ENCODE peak calls at places on chromosome 1, in eight cellular contexts. D is spleen, L is prostate gland, A is GM23338, P is HepG2, F is H1, M is suprapubic skin, W is sigmoid colon. C is an unnamed sample.
A peak's percentile ranks its signal among the peaks of the same experiment; 100 is the strongest.

GRCh38 chr1:198519639-198520501 is 20.6 kb downstream of the ATP6V1G3 start:
- DNase-seq in D (no peak), L (no peak), A (no peak), P (no peak), F (no peak), M (no peak), W (no peak), C (no peak)

GRCh38 chr1:67748630-67749029 is 63.6 kb downstream of the GADD45A start:
- DNase-seq in D (no peak), L (no peak), A (no peak), P (peak; percentile 74), F (no peak), M (no peak), W (no peak), C (no peak)

GRCh38 chr1:186374313-186375151 is 521 bp downstream of the TPR start:
- DNase-seq in D (no peak), L (peak; percentile 44), A (peak; percentile 57), P (peak; percentile 54), F (no peak), M (no peak), W (no peak), C (peak; percentile 57)

GRCh38 chr1:31535561-31535960 is 40.8 kb upstream of the TINAGL1 start:
- DNase-seq in D (no peak), L (no peak), A (no peak), P (no peak), F (no peak), M (no peak), W (no peak), C (no peak)

GRCh38 chr1:180114546-180114945 is 40.1 kb upstream of the QSOX1 start:
- DNase-seq in D (no peak), L (no peak), A (no peak), P (no peak), F (no peak), M (no peak), W (no peak), C (no peak)

GRCh38 chr1:41496080-41497055 is 11.9 kb upstream of the EDN2 start:
- DNase-seq in D (peak; percentile 82), L (peak; percentile 93), A (peak; percentile 95), P (peak; percentile 26), F (peak; percentile 69), M (peak; percentile 93), W (peak; percentile 97), C (peak; percentile 96)

GRCh38 chr1:178464141-178464540 is 32.6 kb downstream of the CLEC20A start:
- DNase-seq in D (no peak), L (no peak), A (no peak), P (no peak), F (no peak), M (no peak), W (no peak), C (no peak)

GRCh38 chr1:3712573-3713535 is 39.4 kb upstream of the CCDC27 start:
- DNase-seq in D (no peak), L (no peak), A (no peak), P (no peak), F (no peak), M (no peak), W (no peak), C (peak; percentile 71)

GRCh38 chr1:25472494-25472893 is 41.8 kb downstream of the MACO1 start:
- DNase-seq in D (no peak), L (no peak), A (no peak), P (no peak), F (no peak), M (no peak), W (no peak), C (no peak)

GRCh38 chr1:117641536-117641935 is 35.7 kb downstream of the TENT5C start:
- DNase-seq in D (peak; percentile 47), L (no peak), A (no peak), P (no peak), F (no peak), M (peak; percentile 56), W (no peak), C (no peak)

GRCh38 chr1:196433000-196433399 is 175.2 kb downstream of the KCNT2 start:
- DNase-seq in D (no peak), L (no peak), A (no peak), P (no peak), F (no peak), M (no peak), W (no peak), C (no peak)

DNA sequence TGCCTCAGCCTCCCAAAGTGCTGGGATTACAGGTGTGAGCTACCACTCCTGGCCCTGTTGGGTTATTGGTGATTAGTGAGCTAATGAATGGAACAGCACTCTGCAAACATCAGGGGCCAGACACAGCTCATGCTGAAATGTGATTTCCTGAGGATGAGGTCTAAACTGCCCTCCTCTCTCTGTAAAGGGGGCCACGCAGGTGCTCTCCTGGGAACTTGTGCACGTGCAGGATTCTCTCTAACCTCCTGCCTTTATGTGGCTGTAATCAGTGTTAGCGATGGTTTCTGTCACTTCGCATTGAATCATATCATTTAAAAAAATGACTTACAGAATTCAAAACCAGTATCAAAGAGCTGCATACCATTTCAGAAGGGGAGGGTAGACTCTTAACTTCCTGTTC is 3.6 kb downstream of the GPR157 start:
- DNase-seq in D (no peak), L (no peak), A (no peak), P (no peak), F (no peak), M (no peak), W (no peak), C (no peak)
- H3K4me1 ChIP-seq in D (peaks cover 70% of the 10 kb centered on the region), L (peaks cover 4% of the 10 kb centered on the region), A (no peaks in the 10 kb centered on the region), P (peaks cover 48% of the 10 kb centered on the region), F (peaks cover 9% of the 10 kb centered on the region), M (peaks cover 72% of the 10 kb centered on the region), W (peaks cover 23% of the 10 kb centered on the region), C (peaks cover 31% of the 10 kb centered on the region)

GRCh38 chr1:153608089-153608672 is 4.8 kb downstream of the S100A16 start:
- DNase-seq in D (peak; percentile 60), L (no peak), A (peak; percentile 39), P (no peak), F (no peak), M (no peak), W (no peak), C (no peak)
- TF ChIP-seq POLR2AphosphoS5 in D (no peak), L (no peak), A (no peak), P (no peak), F (no peak), M (no peak), W (no peak), C (no peak)

DNA sequence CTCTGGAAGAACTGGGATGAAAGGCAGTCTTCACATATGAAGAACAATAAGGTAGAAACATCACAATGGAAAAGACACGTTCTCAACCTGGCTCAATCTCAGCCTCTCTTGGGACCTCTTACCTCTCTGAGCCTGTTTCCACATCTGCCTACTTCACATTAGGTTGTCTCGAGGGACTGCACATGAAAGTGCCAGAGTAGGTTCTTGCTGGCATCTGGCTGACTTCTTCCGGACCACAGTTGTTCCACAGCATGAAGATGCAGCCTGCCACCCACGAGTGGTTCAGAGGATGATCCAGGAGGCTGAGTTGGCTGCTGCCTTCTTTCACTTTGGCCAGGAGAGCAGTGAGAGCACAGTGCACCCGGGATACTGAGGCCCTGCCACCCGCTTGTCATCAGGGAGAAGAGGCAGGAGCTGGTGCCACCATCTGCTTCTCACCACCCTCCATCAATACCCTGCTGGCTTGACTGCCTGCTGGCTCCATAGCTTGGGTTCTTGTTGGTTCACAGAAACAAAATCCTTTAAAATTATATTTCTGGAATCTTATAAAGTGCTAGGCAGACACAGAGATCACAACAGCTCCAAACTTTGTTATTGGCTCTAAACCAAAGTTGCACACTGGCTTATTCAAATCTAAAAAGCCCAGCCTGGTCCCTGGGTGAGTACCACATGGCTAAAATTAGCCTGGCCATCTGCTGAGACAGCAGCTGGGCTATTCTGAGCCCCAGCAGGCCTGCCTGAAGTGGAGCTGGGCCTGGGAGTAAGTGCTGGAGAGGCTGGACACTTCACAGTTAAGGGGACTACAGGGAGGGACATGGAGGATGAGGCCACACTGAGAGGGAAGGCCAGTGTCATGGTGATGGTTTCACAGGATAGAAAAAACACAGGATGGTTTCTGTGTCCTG is 47.0 kb upstream of the LIN9 start:
- DNase-seq in D (no peak), L (no peak), A (no peak), P (no peak), F (no peak), M (no peak), W (no peak), C (no peak)
- H3K4me1 ChIP-seq in D (peaks cover 30% of the 10 kb centered on the region), L (no peaks in the 10 kb centered on the region), A (no peaks in the 10 kb centered on the region), P (no peaks in the 10 kb centered on the region), F (no peaks in the 10 kb centered on the region), M (no peaks in the 10 kb centered on the region), W (peaks cover 27% of the 10 kb centered on the region), C (no peaks in the 10 kb centered on the region)

DNA sequence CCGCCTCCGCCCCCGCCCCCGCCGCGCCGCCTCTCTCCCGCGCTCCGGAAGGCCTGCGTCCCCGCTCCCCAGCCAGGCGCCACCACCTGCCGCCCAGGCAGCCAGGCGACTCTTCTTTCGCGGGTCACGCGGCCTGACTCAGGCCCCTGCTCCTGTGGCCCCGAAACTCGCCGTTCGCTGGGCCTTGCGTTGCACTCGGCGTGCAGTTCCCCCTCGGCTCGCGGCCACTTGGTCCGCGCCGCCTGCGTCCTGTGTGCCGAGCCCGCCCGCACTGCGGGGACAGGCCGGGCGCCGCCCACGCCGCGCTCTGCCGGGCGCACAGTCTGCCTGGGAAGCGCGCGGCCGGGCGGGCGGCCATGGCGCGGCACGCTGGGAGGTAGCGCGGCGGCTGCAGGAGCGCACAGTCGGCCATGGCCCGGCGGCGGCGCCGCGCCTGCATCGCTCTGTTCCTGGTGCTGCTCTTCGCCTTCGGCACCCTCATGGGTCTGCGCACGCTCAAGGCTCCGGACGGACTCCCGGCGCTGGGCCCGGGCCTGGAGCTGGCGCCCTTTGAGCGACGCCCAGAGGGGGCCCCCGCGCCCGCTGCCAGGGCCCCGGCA is at the start of gene MANEAL:
- DNase-seq in D (peak; percentile 85), L (peak; percentile 13), A (peak; percentile 67), P (no peak), F (no peak), M (no peak), W (no peak), C (peak; percentile 93)
- TF ChIP-seq POLR2AphosphoS5 in D (peak; percentile 55), L (no peak), A (no peak), P (peak; percentile 26), F (no peak), M (no peak), W (no peak), C (no peak)

GRCh38 chr1:93778457-93778856 is 96.8 kb upstream of the BCAR3 start:
- DNase-seq in D (no peak), L (no peak), A (no peak), P (no peak), F (no peak), M (no peak), W (no peak), C (no peak)

GRCh38 chr1:93774707-93775106 is 93.1 kb upstream of the BCAR3 start:
- DNase-seq in D (no peak), L (no peak), A (no peak), P (no peak), F (no peak), M (no peak), W (no peak), C (no peak)

GRCh38 chr1:93775224-93775623 is 93.6 kb upstream of the BCAR3 start:
- DNase-seq in D (no peak), L (peak; percentile 40), A (no peak), P (no peak), F (no peak), M (no peak), W (no peak), C (peak; percentile 87)

GRCh38 chr1:93777255-93777654 is 95.6 kb upstream of the BCAR3 start:
- DNase-seq in D (no peak), L (no peak), A (no peak), P (no peak), F (no peak), M (no peak), W (no peak), C (no peak)

GRCh38 chr1:93776728-93777127 is 95.1 kb upstream of the BCAR3 start:
- DNase-seq in D (no peak), L (no peak), A (no peak), P (no peak), F (no peak), M (no peak), W (no peak), C (no peak)
- H3K4me1 ChIP-seq in D (no peaks in the 10 kb centered on the region), L (no peaks in the 10 kb centered on the region), A (no peaks in the 10 kb centered on the region), P (peaks cover 30% of the 10 kb centered on the region), F (peaks cover 2% of the 10 kb centered on the region), M (peaks cover 2% of the 10 kb centered on the region), W (no peaks in the 10 kb centered on the region), C (no peaks in the 10 kb centered on the region)

GRCh38 chr1:109947582-109948284 is 36.8 kb upstream of the AHCYL1 start:
- DNase-seq in D (no peak), L (no peak), A (peak; percentile 67), P (no peak), F (no peak), M (no peak), W (no peak), C (peak; percentile 43)
- TF ChIP-seq POLR2AphosphoS5 in D (no peak), L (no peak), A (no peak), P (no peak), F (no peak), M (no peak), W (no peak), C (no peak)

C was measured in upper lobe of left lung.